ENCODE peak calls at places on chromosomes 16 and 17, in four cellular contexts. One of them, this sample, is unnamed.

GRCh38 chr16:19853973-19854876 is 30.4 kb downstream of the GPRC5B start:
- DNase-seq in tibial artery: no peak
- DNase-seq in K562: no peak
- DNase-seq in kidney: no peak
- DNase-seq in this sample: no peak

GRCh38 chr17:60410001-60410400 is 12.3 kb upstream of the CHCT1 start:
- DNase-seq in tibial artery: no peak
- DNase-seq in K562: no peak
- DNase-seq in kidney: peak; percentile 5
- DNase-seq in this sample: no peak

GRCh38 chr16:2032285-2033056 is 5.8 kb downstream of the NHERF2 start:
- DNase-seq in tibial artery: no peak
- DNase-seq in K562: peak; percentile 57
- DNase-seq in kidney: no peak
- DNase-seq in this sample: peak; percentile 76

GRCh38 chr17:19905514-19905913 is 37.8 kb upstream of the ULK2 start:
- DNase-seq in tibial artery: no peak
- DNase-seq in K562: no peak
- DNase-seq in kidney: no peak
- DNase-seq in this sample: no peak

GRCh38 chr16:65000654-65001053 is 121.2 kb downstream of the CDH11 start:
- DNase-seq in tibial artery: no peak
- DNase-seq in K562: no peak
- DNase-seq in kidney: no peak
- DNase-seq in this sample: no peak

GRCh38 chr17:9850151-9850550 is 24.4 kb downstream of the GLP2R start:
- DNase-seq in tibial artery: no peak
- DNase-seq in K562: no peak
- DNase-seq in kidney: no peak
- DNase-seq in this sample: no peak

GRCh38 chr16:14505846-14506245 is 124.2 kb downstream of the PARN start:
- DNase-seq in tibial artery: no peak
- DNase-seq in K562: no peak
- DNase-seq in kidney: no peak
- DNase-seq in this sample: no peak

GRCh38 chr17:75876938-75877751 is 1.2 kb downstream of the TRIM47 start:
- DNase-seq in tibial artery: peak; percentile 99
- DNase-seq in K562: no peak
- DNase-seq in kidney: peak; percentile 97
- DNase-seq in this sample: peak; percentile 89

GRCh38 chr17:10119203-10120112 is 78.9 kb downstream of the GAS7 start:
- DNase-seq in tibial artery: peak; percentile 70
- DNase-seq in K562: no peak
- DNase-seq in kidney: peak; percentile 80
- DNase-seq in this sample: no peak

GRCh38 chr17:45246861-45247428 is 14.9 kb downstream of the SPATA32 start:
- DNase-seq in tibial artery: no peak
- DNase-seq in K562: peak; percentile 57
- DNase-seq in kidney: no peak
- DNase-seq in this sample: no peak

GRCh38 chr17:49890852-49891251 is 43.0 kb upstream of the TAC4 start:
- DNase-seq in tibial artery: no peak
- DNase-seq in K562: no peak
- DNase-seq in kidney: no peak
- DNase-seq in this sample: no peak

GRCh38 chr17:78806451-78806850 is 24.4 kb upstream of the CYTH1 start:
- DNase-seq in tibial artery: no peak
- DNase-seq in K562: peak; percentile 23
- DNase-seq in kidney: no peak
- DNase-seq in this sample: no peak

GRCh38 chr17:81870155-81870977 is 771 bp downstream of the ARHGDIA start:
- DNase-seq in tibial artery: no peak
- DNase-seq in K562: peak; percentile 36
- DNase-seq in kidney: no peak
- DNase-seq in this sample: no peak

GRCh38 chr17:37450090-37450489 is 39.6 kb upstream of the DUSP14 start:
- DNase-seq in tibial artery: no peak
- DNase-seq in K562: no peak
- DNase-seq in kidney: no peak
- DNase-seq in this sample: no peak

GRCh38 chr17:68783861-68784260 is 171.3 kb downstream of the ABCA8 start:
- DNase-seq in tibial artery: no peak
- DNase-seq in K562: no peak
- DNase-seq in kidney: no peak
- DNase-seq in this sample: no peak

GRCh38 chr17:79276824-79277223 is 202.2 kb downstream of the ENGASE start:
- DNase-seq in tibial artery: no peak
- DNase-seq in K562: no peak
- DNase-seq in kidney: no peak
- DNase-seq in this sample: peak; percentile 87

GRCh38 chr17:8185580-8186445 is 4.2 kb downstream of the BORCS6 start:
- DNase-seq in tibial artery: peak; percentile 94
- DNase-seq in K562: peak; percentile 43
- DNase-seq in kidney: peak; percentile 96
- DNase-seq in this sample: peak; percentile 89

GRCh38 chr17:10624966-10625365 is 32.1 kb downstream of the MYH3 start:
- DNase-seq in tibial artery: no peak
- DNase-seq in K562: no peak
- DNase-seq in kidney: no peak
- DNase-seq in this sample: no peak

GRCh38 chr17:66200685-66201092 is 8.8 kb upstream of the CEP112 start:
- DNase-seq in tibial artery: no peak
- DNase-seq in K562: peak; percentile 37
- DNase-seq in kidney: no peak
- DNase-seq in this sample: peak; percentile 9

GRCh38 chr17:78409191-78409621 is 30.8 kb downstream of the PGS1 start:
- DNase-seq in tibial artery: no peak
- DNase-seq in K562: no peak
- DNase-seq in kidney: peak; percentile 92
- DNase-seq in this sample: no peak

GRCh38 chr17:81733507-81734404 is 21.7 kb downstream of the SLC25A10 start:
- DNase-seq in tibial artery: peak; percentile 83
- DNase-seq in K562: peak; percentile 92
- DNase-seq in kidney: peak; percentile 92
- DNase-seq in this sample: peak; percentile 76

GRCh38 chr16:10581507-10581906 is 1.1 kb upstream of the EMP2 start:
- DNase-seq in tibial artery: no peak
- DNase-seq in K562: no peak
- DNase-seq in kidney: no peak
- DNase-seq in this sample: no peak

GRCh38 chr16:73951541-73951940 is 345.1 kb upstream of the PSMD7 start:
- DNase-seq in tibial artery: no peak
- DNase-seq in K562: no peak
- DNase-seq in kidney: no peak
- DNase-seq in this sample: no peak

GRCh38 chr16:8946544-8946943 is 17.2 kb downstream of the USP7 start:
- DNase-seq in tibial artery: no peak
- DNase-seq in K562: no peak
- DNase-seq in kidney: no peak
- DNase-seq in this sample: no peak

GRCh38 chr16:30009990-30010816 is 624 bp downstream of the DOC2A start:
- DNase-seq in tibial artery: no peak
- DNase-seq in K562: no peak
- DNase-seq in kidney: peak; percentile 66
- DNase-seq in this sample: no peak
- H3K4me3 ChIP-seq in tibial artery: no peak overlapping the region
- H3K4me3 ChIP-seq in K562: peak overlapping the region; percentile 15
- H3K4me3 ChIP-seq in kidney: no peak overlapping the region
- H3K4me3 ChIP-seq in this sample: peak overlapping the region; percentile 66

GRCh38 chr16:57721356-57721755 is 14.2 kb upstream of the KATNB1 start:
- DNase-seq in tibial artery: no peak
- DNase-seq in K562: no peak
- DNase-seq in kidney: no peak
- DNase-seq in this sample: no peak
- H3K27ac ChIP-seq in tibial artery: no peak overlapping the region
- H3K27ac ChIP-seq in K562: no peak overlapping the region
- H3K27ac ChIP-seq in kidney: no peak overlapping the region
- H3K27ac ChIP-seq in this sample: no peak overlapping the region

DNA sequence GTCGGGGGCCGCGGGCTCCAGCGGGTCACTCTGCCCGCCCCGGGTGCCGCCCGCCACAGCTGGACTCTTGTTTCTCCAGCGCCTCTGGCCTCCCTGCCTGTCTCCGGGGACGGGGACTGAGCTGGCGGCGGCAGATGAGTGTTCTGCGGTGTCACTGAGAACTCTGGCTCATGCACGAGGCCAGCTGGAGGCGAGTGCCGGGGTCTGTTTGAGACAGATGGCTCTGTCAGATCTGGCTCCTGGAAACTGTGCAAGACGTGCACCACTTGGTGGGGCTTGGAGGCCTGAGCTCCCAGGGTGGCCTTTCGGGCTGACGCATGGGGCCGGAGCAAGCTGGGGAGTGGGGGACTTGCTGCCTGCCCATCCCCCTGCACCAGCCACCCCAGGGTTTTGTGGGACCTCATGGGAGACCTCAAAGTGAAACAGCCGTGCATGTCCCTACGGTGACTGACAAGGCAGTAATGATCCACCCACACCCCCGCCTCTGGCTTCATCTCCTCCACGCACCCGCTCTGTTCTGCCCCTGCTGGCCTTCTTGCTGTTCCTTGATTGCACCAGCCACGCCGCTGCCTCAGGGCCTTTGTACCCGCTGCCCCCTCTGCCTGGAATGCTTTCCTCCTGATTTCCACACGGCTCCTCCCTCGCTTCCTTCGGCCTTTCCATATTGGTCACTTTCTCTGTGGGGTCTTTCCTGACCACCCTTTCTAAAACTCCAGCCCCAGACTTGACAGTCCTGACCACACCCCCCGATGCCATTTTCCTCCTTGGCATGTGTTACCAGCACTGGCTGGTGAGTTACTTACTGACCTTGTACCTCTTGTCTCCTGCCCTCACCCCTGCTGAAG is 174.9 kb upstream of the CIBAR2 start:
- DNase-seq in tibial artery: peak; percentile 83
- DNase-seq in K562: peak; percentile 76
- DNase-seq in kidney: peak; percentile 93
- DNase-seq in this sample: peak; percentile 82
- H3K4me3 ChIP-seq in tibial artery: no peak overlapping the region
- H3K4me3 ChIP-seq in K562: no peak overlapping the region
- H3K4me3 ChIP-seq in kidney: no peak overlapping the region
- H3K4me3 ChIP-seq in this sample: peak overlapping the region; percentile 18

DNA sequence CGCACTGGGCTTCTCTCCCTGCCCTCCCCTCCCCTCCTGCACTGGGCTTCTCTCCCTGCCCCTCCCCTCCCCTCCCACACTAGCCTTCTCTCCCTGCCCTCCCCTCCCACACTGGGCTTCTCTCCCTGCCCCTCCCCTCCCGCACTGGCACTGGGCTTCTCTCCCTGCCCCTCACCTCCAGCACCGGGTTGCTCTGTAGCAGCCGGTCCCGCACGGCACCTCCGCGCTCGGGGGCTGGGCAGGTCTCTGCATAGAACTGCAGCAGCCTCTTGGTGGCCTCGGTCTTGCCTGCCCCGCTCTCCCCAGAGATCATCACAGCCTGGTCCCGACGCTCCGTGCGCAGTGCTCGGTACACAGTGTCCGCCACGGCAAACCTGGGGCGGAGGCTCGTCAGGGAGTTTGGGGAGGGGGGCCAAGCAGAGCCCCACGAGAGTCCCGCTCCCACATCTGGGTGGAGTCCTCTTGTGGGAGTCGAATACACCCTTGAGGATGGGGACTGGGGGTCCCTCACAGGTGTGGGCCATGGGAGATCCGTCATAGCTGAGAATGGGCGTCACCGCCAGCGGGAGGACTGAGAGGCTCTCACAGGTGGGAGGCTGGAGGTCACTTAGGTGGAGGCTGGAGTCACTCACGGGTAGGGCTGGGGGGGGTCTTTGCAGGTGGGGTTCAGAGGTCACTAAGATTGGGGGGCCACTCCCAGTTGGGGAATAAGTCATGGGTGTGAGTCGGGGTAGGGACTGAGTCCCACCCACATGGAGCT is 9.6 kb downstream of the MYO1C start:
- DNase-seq in tibial artery: no peak
- DNase-seq in K562: no peak
- DNase-seq in kidney: no peak
- DNase-seq in this sample: no peak
- H3K27ac ChIP-seq in tibial artery: peak overlapping the region; percentile 56
- H3K27ac ChIP-seq in K562: no peak overlapping the region
- H3K27ac ChIP-seq in kidney: no peak overlapping the region
- H3K27ac ChIP-seq in this sample: no peak overlapping the region

This sample was measured in dorsolateral prefrontal cortex.